ENCODE peak calls at places on chromosomes 11 and 22, in nine cellular contexts. F, M, D, V, H, L, G, T and A are unnamed samples.
A peak's percentile ranks its signal among the peaks of the same experiment; 100 is the strongest.

GRCh38 chr11:129023968-129024676 is 81.5 kb upstream of the TP53AIP1 start:
- DNase-seq in F (no peak), M (no peak), D (peak; percentile 82), V (no peak), H (peak; percentile 5), L (no peak), G (no peak), T (no peak), A (peak; percentile 75)

GRCh38 chr11:86955111-86955673 is at the start of gene FZD4:
- DNase-seq in F (peak; percentile 78), M (peak; percentile 96), D (peak; percentile 48), V (peak; percentile 90), H (peak; percentile 78), L (peak; percentile 76), G (peak; percentile 88), T (no peak), A (peak; percentile 86)

GRCh38 chr11:134785660-134786284 is 373.7 kb upstream of the B3GAT1 start:
- DNase-seq in F (no peak), M (no peak), D (no peak), V (no peak), H (no peak), L (no peak), G (no peak), T (no peak), A (no peak)

GRCh38 chr22:43228330-43228729 is 41.4 kb upstream of the TTLL12 start:
- DNase-seq in F (no peak), M (no peak), D (peak; percentile 10), V (no peak), H (peak; percentile 10), L (no peak), G (peak; percentile 53), T (no peak), A (no peak)

GRCh38 chr11:121696177-121696863 is 243.6 kb upstream of the SORL1-AS1 start:
- DNase-seq in F (no peak), M (no peak), D (no peak), V (no peak), H (no peak), L (no peak), G (no peak), T (no peak), A (no peak)

GRCh38 chr11:73729594-73730206 is 31.2 kb downstream of the RAB6A start:
- DNase-seq in F (no peak), M (peak; percentile 29), D (peak; percentile 4), V (no peak), H (no peak), L (peak; percentile 28), G (peak; percentile 36), T (no peak), A (no peak)

GRCh38 chr22:45072322-45072903 is 62.6 kb upstream of the PHF21B start:
- DNase-seq in F (no peak), M (no peak), D (peak; percentile 77), V (no peak), H (peak; percentile 81), L (no peak), G (peak; percentile 52), T (no peak), A (no peak)

GRCh38 chr11:44823920-44824704 is 97.3 kb downstream of the TSPAN18 start:
- DNase-seq in F (no peak), M (no peak), D (no peak), V (no peak), H (no peak), L (peak; percentile 52), G (no peak), T (no peak), A (no peak)

GRCh38 chr11:105903113-105903512 is 118.9 kb downstream of the MSANTD4 start:
- DNase-seq in F (no peak), M (no peak), D (no peak), V (no peak), H (peak; percentile 30), L (no peak), G (no peak), T (no peak), A (no peak)

DNA sequence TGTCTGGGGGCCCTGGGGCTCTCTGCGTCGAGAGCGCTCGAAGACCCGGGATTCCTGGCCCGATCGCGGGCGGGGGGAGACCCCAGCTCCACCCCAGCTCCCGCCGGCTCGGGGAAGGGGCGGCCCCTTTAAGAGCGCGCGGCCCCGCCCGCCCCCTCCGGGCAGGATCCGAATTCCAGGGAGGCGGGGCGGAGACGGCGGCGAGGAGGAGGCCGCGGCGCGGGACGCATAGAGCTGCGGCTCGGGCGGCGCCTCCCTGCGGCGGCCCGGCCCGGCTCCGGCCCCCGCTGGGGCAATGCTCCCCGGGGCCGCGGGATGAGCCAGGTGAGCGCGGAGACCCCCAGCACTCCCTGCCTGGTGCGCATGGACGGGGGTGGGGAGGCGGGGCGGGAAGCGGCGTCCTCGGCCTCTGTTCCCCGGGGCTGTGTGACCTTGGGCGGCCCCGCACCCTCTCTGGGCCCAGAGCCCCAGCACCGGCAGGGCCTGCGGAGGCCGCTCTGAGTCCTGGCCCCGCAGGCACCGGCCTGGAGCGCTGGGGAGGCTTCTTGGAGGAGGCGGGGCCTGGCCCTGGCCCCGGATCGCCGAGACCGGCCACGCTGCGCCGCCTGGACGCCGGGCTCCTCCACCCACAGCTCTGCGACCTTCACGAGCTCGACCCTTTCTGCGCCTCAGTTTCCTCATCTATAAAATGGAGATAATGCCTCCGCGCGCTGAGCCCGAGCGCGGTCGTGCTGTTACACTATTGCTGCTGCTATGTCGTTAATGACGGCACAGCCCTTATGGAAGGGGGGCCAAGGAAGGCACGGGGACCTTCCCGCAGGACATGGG is 594 bp downstream of the GAS2L1 start:
- DNase-seq in F (peak; percentile 74), M (peak; percentile 96), D (no peak), V (peak; percentile 88), H (peak; percentile 61), L (peak; percentile 39), G (peak; percentile 64), T (no peak), A (peak; percentile 67)
- TF ChIP-seq POLR2A in F (peak; percentile 67), M (no peak), D (peak; percentile 29), V (no peak), H (peak; percentile 64), L (no peak), G (peak; percentile 38), T (no peak), A (no peak)

DNA sequence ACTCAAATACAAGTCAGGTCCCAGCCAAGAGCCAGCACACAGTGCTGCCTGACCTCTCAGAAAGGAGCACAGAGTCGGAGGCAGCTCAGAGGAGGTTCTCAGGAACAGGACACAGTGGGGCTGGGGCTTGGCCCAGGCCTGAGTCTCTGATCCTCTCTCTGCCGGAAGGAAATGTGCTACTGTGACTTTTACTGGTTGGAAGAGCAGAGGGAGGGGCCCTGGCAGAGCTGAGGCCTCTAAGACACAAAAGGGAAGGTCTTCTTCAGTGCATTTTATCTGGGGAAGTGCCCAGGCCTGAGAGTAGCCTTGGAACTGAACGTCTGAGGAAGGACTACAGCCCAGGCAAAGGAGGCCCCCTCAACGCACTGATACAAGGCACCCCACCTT is 16.2 kb upstream of the CASTOR1 start:
- DNase-seq in F (peak; percentile 64), M (peak; percentile 92), D (no peak), V (peak; percentile 76), H (no peak), L (no peak), G (no peak), T (no peak), A (peak; percentile 41)
- TF ChIP-seq POLR2A in F (peak; percentile 35), M (no peak), D (no peak), V (no peak), H (no peak), L (no peak), G (no peak), T (no peak), A (peak; percentile 19)

GRCh38 chr11:47837929-47838328 is 10.2 kb downstream of the NUP160 start:
- DNase-seq in F (no peak), M (no peak), D (no peak), V (no peak), H (no peak), L (no peak), G (no peak), T (no peak), A (no peak)
- TF ChIP-seq POLR2A in F (no peak), M (no peak), D (no peak), V (no peak), H (no peak), L (no peak), G (no peak), T (no peak), A (no peak)

GRCh38 chr11:796565-797299 is 1.3 kb downstream of the SLC25A22 start:
- DNase-seq in F (no peak), M (no peak), D (no peak), V (no peak), H (no peak), L (peak; percentile 30), G (no peak), T (no peak), A (no peak)
- TF ChIP-seq POLR2A in F (no peak), M (no peak), D (no peak), V (no peak), H (peak; percentile 25), L (no peak), G (no peak), T (no peak), A (no peak)

GRCh38 chr11:118194835-118195627 is 18.6 kb upstream of the SCN2B start:
- DNase-seq in F (peak; percentile 48), M (peak; percentile 93), D (no peak), V (peak; percentile 88), H (peak; percentile 64), L (peak; percentile 98), G (peak; percentile 68), T (no peak), A (peak; percentile 45)
- TF ChIP-seq POLR2A in F (no peak), M (no peak), D (no peak), V (no peak), H (no peak), L (peak; percentile 75), G (no peak), T (no peak), A (no peak)

GRCh38 chr22:31075961-31076360 is 5.2 kb upstream of the SMTN start:
- DNase-seq in F (peak; percentile 73), M (peak; percentile 96), D (no peak), V (peak; percentile 91), H (peak; percentile 41), L (no peak), G (no peak), T (no peak), A (no peak)
- TF ChIP-seq POLR2A in F (no peak), M (no peak), D (no peak), V (no peak), H (no peak), L (no peak), G (no peak), T (no peak), A (no peak)